ENCODE peak calls at places on chromosomes 16 and 17, in seven cellular contexts. C, L, E, I, X, Y and V are unnamed samples.

GRCh38 chr16:14324581-14324980 is 253.5 kb downstream of the MRTFB start:
- DNase-seq in L (no peak), E (peak; percentile 63), C (no peak), Y (no peak), I (peak; percentile 56), X (peak; percentile 62), V (peak; percentile 46)

GRCh38 chr16:4307215-4308037 is 8.4 kb upstream of the GLIS2 start:
- DNase-seq in E (peak; percentile 92), L (peak; percentile 97), Y (peak; percentile 97), X (peak; percentile 92), I (peak; percentile 95), C (peak; percentile 88), V (peak; percentile 97)

GRCh38 chr16:87173294-87173883 is 143.8 kb downstream of the C16orf95 start:
- DNase-seq in I (no peak), X (no peak), C (no peak), E (peak; percentile 35), L (no peak), Y (no peak), V (no peak)

GRCh38 chr17:75047398-75048098 is 523 bp downstream of the KCTD2 start:
- DNase-seq in Y (peak; percentile 80), C (no peak), I (no peak), X (no peak), L (peak; percentile 77), E (peak; percentile 2), V (no peak)

GRCh38 chr17:8288336-8289102 is at the start of gene RANGRF:
- DNase-seq in Y (peak; percentile 94), I (peak; percentile 83), C (peak; percentile 86), E (peak; percentile 80), L (peak; percentile 94), X (peak; percentile 87), V (peak; percentile 86)

GRCh38 chr17:39608142-39608541 is 422 bp upstream of the NEUROD2 start:
- DNase-seq in L (no peak), X (no peak), Y (peak; percentile 64), I (no peak), E (no peak), C (no peak), V (no peak)

GRCh38 chr17:4678448-4679026 is 25.4 kb downstream of the PELP1 start:
- DNase-seq in C (no peak), Y (no peak), I (peak; percentile 88), X (peak; percentile 66), L (no peak), E (peak; percentile 77), V (peak; percentile 78)

GRCh38 chr17:791807-792206 is 9.7 kb downstream of the MRM3 start:
- DNase-seq in Y (no peak), C (no peak), I (no peak), X (no peak), E (no peak), L (no peak), V (no peak)

GRCh38 chr17:58447039-58447975 is 30.0 kb upstream of the RNF43 start:
- DNase-seq in C (peak; percentile 70), L (peak; percentile 53), Y (peak; percentile 81), I (peak; percentile 94), E (peak; percentile 87), X (peak; percentile 87), V (peak; percentile 84)

GRCh38 chr16:78524066-78524595 is 424.7 kb downstream of the WWOX start:
- DNase-seq in X (no peak), E (no peak), I (no peak), Y (no peak), L (no peak), C (no peak), V (no peak)

GRCh38 chr17:19342611-19343255 is 19.8 kb downstream of the B9D1 start:
- DNase-seq in Y (no peak), E (no peak), X (no peak), C (no peak), I (no peak), L (no peak), V (no peak)

GRCh38 chr16:50038756-50039529 is 13.9 kb downstream of the CNEP1R1 start:
- DNase-seq in Y (no peak), L (peak; percentile 65), C (no peak), I (no peak), X (no peak), E (no peak), V (no peak)

GRCh38 chr16:4273858-4274291 is 1.1 kb upstream of the TFAP4 start:
- DNase-seq in I (peak; percentile 31), C (peak; percentile 33), E (peak; percentile 64), X (peak; percentile 47), L (peak; percentile 79), Y (peak; percentile 83), V (peak; percentile 50)

GRCh38 chr17:50151041-50151936 is 812 bp upstream of the PPP1R9B start:
- DNase-seq in L (peak; percentile 95), Y (peak; percentile 94), E (peak; percentile 89), I (peak; percentile 93), X (peak; percentile 91), C (peak; percentile 86), V (peak; percentile 91)

GRCh38 chr16:31880322-31880979 is 6.8 kb downstream of the ZNF267 start:
- DNase-seq in C (no peak), Y (no peak), E (peak; percentile 63), X (peak; percentile 83), I (peak; percentile 89), L (no peak), V (peak; percentile 82)

GRCh38 chr17:9472541-9472940 is 103.1 kb downstream of the STX8 start:
- DNase-seq in I (peak; percentile 29), L (no peak), E (no peak), Y (no peak), X (peak; percentile 58), C (no peak), V (peak; percentile 43)

GRCh38 chr17:10762037-10762436 is 32.2 kb upstream of the TMEM220 start:
- DNase-seq in C (no peak), I (no peak), L (no peak), Y (no peak), E (no peak), X (no peak), V (no peak)

GRCh38 chr17:48028736-48029135 is 8.9 kb downstream of the COPZ2 start:
- DNase-seq in I (no peak), X (no peak), L (no peak), C (no peak), E (no peak), Y (no peak), V (no peak)

GRCh38 chr16:30157214-30157613 is 26.2 kb upstream of the CORO1A start:
- DNase-seq in C (no peak), X (no peak), Y (no peak), E (no peak), I (no peak), L (no peak), V (no peak)

GRCh38 chr16:65547799-65548446 is 426.1 kb upstream of the CDH11 start:
- DNase-seq in X (peak; percentile 84), L (no peak), Y (no peak), E (peak; percentile 98), I (peak; percentile 93), C (no peak), V (peak; percentile 92)

GRCh38 chr16:54282202-54282922 is 4.2 kb downstream of the IRX3 start:
- DNase-seq in L (peak; percentile 50), I (peak; percentile 41), X (no peak), E (peak; percentile 53), Y (peak; percentile 74), C (peak; percentile 71), V (peak; percentile 36)

GRCh38 chr17:47684025-47684424 is 9.9 kb upstream of the TBKBP1 start:
- DNase-seq in I (no peak), C (no peak), E (no peak), X (no peak), L (no peak), Y (no peak), V (no peak)

GRCh38 chr17:71472809-71473789 is 647.7 kb upstream of the SOX9 start:
- DNase-seq in C (peak; percentile 27), L (no peak), Y (no peak), I (peak; percentile 82), X (peak; percentile 78), E (peak; percentile 57), V (peak; percentile 60)

GRCh38 chr17:74513987-74514631 is 17.2 kb downstream of the CD300LB start:
- DNase-seq in C (no peak), E (peak; percentile 34), Y (no peak), X (peak; percentile 50), I (peak; percentile 43), L (no peak), V (peak; percentile 69)

GRCh38 chr17:77322534-77323412 is 182.0 kb downstream of the SEC14L1 start:
- DNase-seq in L (peak; percentile 86), Y (peak; percentile 66), I (peak; percentile 98), X (peak; percentile 99), E (peak; percentile 99), C (no peak), V (peak; percentile 100)

GRCh38 chr17:38926290-38927070 is 1.1 kb downstream of the LASP1NB start:
- DNase-seq in X (no peak), I (no peak), L (no peak), E (peak; percentile 51), C (no peak), Y (no peak), V (no peak)

GRCh38 chr16:27232061-27232841 is 28.9 kb downstream of the KDM8 start:
- DNase-seq in Y (no peak), X (no peak), C (no peak), I (no peak), L (peak; percentile 77), E (no peak), V (no peak)

GRCh38 chr17:42009170-42009569 is 8.1 kb downstream of the DNAJC7 start:
- DNase-seq in L (no peak), C (no peak), X (no peak), Y (no peak), I (peak; percentile 63), E (no peak), V (no peak)

GRCh38 chr16:16861546-16861945 is 482.6 kb downstream of the NPIPA7 start:
- DNase-seq in X (peak; percentile 33), L (no peak), Y (no peak), I (peak; percentile 23), C (peak; percentile 49), E (peak; percentile 46), V (peak; percentile 19)

GRCh38 chr17:81565231-81565630 is 13.1 kb upstream of the FAAP100 start:
- DNase-seq in I (no peak), C (no peak), Y (peak; percentile 53), L (no peak), X (no peak), E (no peak), V (no peak)
- H3K4me3 ChIP-seq in I (no peak overlapping the region), C (no peak overlapping the region), Y (no peak overlapping the region), L (no peak overlapping the region), X (no peak overlapping the region), E (no peak overlapping the region), V (no peak overlapping the region)

GRCh38 chr16:69424053-69424934 is at the start of gene CYB5B:
- DNase-seq in L (peak; percentile 96), C (peak; percentile 95), Y (peak; percentile 95), E (peak; percentile 98), X (peak; percentile 99), I (peak; percentile 99), V (peak; percentile 99)
- TF ChIP-seq CTCF in L (no peak), C (peak; percentile 21), Y (no peak), E (no peak), X (no peak), I (no peak), V (no peak)

DNA sequence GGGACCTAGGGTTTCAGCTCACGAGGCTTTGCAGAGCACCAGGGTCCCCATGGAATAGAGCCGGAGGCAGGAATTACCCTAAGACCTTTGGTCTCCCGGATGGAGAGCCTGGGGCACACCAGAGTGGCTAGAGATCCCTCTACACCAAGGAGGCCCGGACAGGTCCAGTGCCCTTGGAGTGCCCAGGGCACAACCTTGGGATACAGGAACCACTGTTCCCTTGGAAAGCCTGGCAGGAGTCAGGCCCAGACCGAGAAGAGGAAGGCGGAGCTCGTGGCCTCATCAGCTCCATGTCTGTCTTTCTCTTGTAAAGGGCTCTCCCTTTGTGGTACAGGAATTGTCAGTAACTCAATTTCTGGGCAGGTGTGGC is 3.8 kb upstream of the DBNDD1 start:
- DNase-seq in E (no peak), Y (peak; percentile 54), C (no peak), L (no peak), I (no peak), X (no peak), V (no peak)
- H3K4me3 ChIP-seq in E (peak overlapping the region; percentile 83), Y (peak overlapping the region; percentile 70), C (peak overlapping the region; percentile 72), L (peak overlapping the region; percentile 9), I (peak overlapping the region; percentile 78), X (peak overlapping the region; percentile 85), V (peak overlapping the region; percentile 66)

GRCh38 chr17:81471804-81472456 is 40.7 kb downstream of the ACTG1 start:
- DNase-seq in Y (peak; percentile 49), C (peak; percentile 42), L (peak; percentile 69), X (peak; percentile 51), I (peak; percentile 98), E (peak; percentile 80), V (peak; percentile 80)
- TF ChIP-seq CTCF in Y (no peak), C (peak; percentile 59), L (no peak), X (no peak), I (peak; percentile 78), E (peak; percentile 47), V (peak; percentile 46)